ENCODE peak calls at places on chromosomes 16 and 17, in ten cellular contexts. J is stimulated activated CD4-positive, alpha-beta T cell treated with anti-CD3 and anti-CD28 coated beads, TNF-alpha, amount 100 ng/mL, for 24 hours; A is HS-5; D is kidney tubule cell; W is GM12865; Z is left ventricle myocardium inferior; K is stromal cell of bone marrow; E is C1 segment of cervical spinal cord; G is fibroblast of mammary gland; R is posterior cingulate gyrus. I is an unnamed sample.
A peak's percentile ranks its signal among the peaks of the same experiment; 100 is the strongest.

GRCh38 chr17:43442711-43443110 is 41.1 kb upstream of the DHX8 start:
- DNase-seq in G (peak; percentile 81), W (no peak), R (no peak), D (peak; percentile 65), J (no peak), A (no peak), Z (no peak), E (no peak), K (peak; percentile 85), I (no peak)

GRCh38 chr17:78572277-78573205 is 4.7 kb downstream of the DNAH17 start:
- DNase-seq in K (no peak), A (no peak), G (no peak), R (no peak), Z (no peak), D (no peak), J (no peak), W (no peak), E (no peak), I (no peak)

GRCh38 chr16:50606431-50607050 is 58.3 kb downstream of the NKD1 start:
- DNase-seq in R (no peak), E (no peak), D (no peak), A (no peak), J (no peak), W (no peak), G (no peak), Z (no peak), K (no peak), I (no peak)

GRCh38 chr17:78717431-78717980 is 64.6 kb downstream of the CYTH1 start:
- DNase-seq in R (peak; percentile 74), Z (no peak), J (no peak), A (no peak), K (peak; percentile 31), W (peak; percentile 50), D (peak; percentile 35), G (peak; percentile 42), E (peak; percentile 87), I (no peak)

GRCh38 chr17:50381260-50381815 is 8.3 kb downstream of the EME1 start:
- DNase-seq in Z (no peak), J (no peak), D (no peak), K (no peak), A (no peak), E (no peak), W (no peak), R (no peak), G (no peak), I (no peak)

GRCh38 chr16:67245189-67245585 is 2.1 kb downstream of the FHOD1 start:
- DNase-seq in R (no peak), J (no peak), K (no peak), G (no peak), A (no peak), E (no peak), Z (no peak), D (no peak), W (no peak), I (no peak)

GRCh38 chr17:36703860-36704266 is 102.5 kb downstream of the MRM1 start:
- DNase-seq in E (peak; percentile 2), J (no peak), D (peak; percentile 15), R (peak; percentile 58), G (peak; percentile 10), K (no peak), Z (peak; percentile 39), W (peak; percentile 19), A (no peak), I (peak; percentile 34)

GRCh38 chr16:56354746-56355145 is 70.6 kb downstream of the AMFR start:
- DNase-seq in D (no peak), E (no peak), A (no peak), G (no peak), K (no peak), J (no peak), W (no peak), Z (no peak), R (no peak), I (no peak)

GRCh38 chr17:57166803-57167202 is 81.8 kb downstream of the AKAP1 start:
- DNase-seq in K (no peak), A (no peak), E (no peak), R (no peak), G (no peak), Z (no peak), J (no peak), W (no peak), D (peak; percentile 90), I (no peak)

GRCh38 chr17:58325976-58326468 is 2.6 kb downstream of the TSPOAP1 start:
- DNase-seq in A (no peak), W (no peak), E (no peak), G (no peak), R (no peak), K (no peak), Z (no peak), D (no peak), J (no peak), I (no peak)

GRCh38 chr16:60181542-60181941 is 1447.4 kb upstream of the GOT2 start:
- DNase-seq in J (no peak), G (no peak), K (peak; percentile 19), D (no peak), Z (no peak), A (no peak), E (no peak), R (no peak), W (no peak), I (no peak)

GRCh38 chr17:64984181-64984580 is 64.9 kb upstream of the LRRC37A3 start:
- DNase-seq in D (no peak), R (no peak), G (no peak), E (no peak), A (no peak), Z (no peak), K (no peak), W (no peak), J (no peak), I (no peak)

GRCh38 chr17:55440391-55440790 is 18.8 kb upstream of the MMD start:
- DNase-seq in D (no peak), W (no peak), K (no peak), Z (no peak), A (no peak), E (no peak), G (no peak), J (no peak), R (no peak), I (no peak)

GRCh38 chr17:75511610-75512575 is 3.4 kb downstream of the CASKIN2 start:
- DNase-seq in W (no peak), R (no peak), Z (peak; percentile 62), E (no peak), A (no peak), D (peak; percentile 53), J (no peak), K (no peak), G (no peak), I (no peak)

GRCh38 chr17:70636517-70637133 is 467.3 kb downstream of the KCNJ2 start:
- DNase-seq in E (no peak), K (peak; percentile 28), A (peak; percentile 18), G (peak; percentile 49), D (peak; percentile 45), J (no peak), W (peak; percentile 37), R (no peak), Z (no peak), I (no peak)

GRCh38 chr16:22671301-22672076 is 142.5 kb upstream of the HS3ST2 start:
- DNase-seq in A (no peak), Z (no peak), R (no peak), W (no peak), G (peak; percentile 51), D (no peak), K (no peak), E (no peak), J (no peak), I (no peak)

GRCh38 chr17:68824707-68825106 is 130.5 kb downstream of the ABCA8 start:
- DNase-seq in J (no peak), K (no peak), W (no peak), R (no peak), E (no peak), G (no peak), Z (no peak), D (no peak), A (no peak), I (no peak)

GRCh38 chr16:23534868-23535860 is 22.0 kb downstream of the EARS2 start:
- DNase-seq in J (no peak), A (no peak), W (no peak), G (no peak), K (no peak), D (no peak), Z (no peak), R (no peak), E (no peak), I (no peak)

GRCh38 chr17:50681260-50682200 is 26.2 kb downstream of the ANKRD40 start:
- DNase-seq in K (peak; percentile 72), Z (no peak), R (no peak), A (peak; percentile 65), J (no peak), D (peak; percentile 67), G (peak; percentile 81), E (no peak), W (peak; percentile 29), I (no peak)

GRCh38 chr16:1533443-1533951 is at the start of gene TMEM204:
- DNase-seq in J (no peak), R (no peak), D (no peak), A (peak; percentile 48), Z (peak; percentile 86), G (peak; percentile 82), W (peak; percentile 43), E (no peak), K (no peak), I (peak; percentile 28)

GRCh38 chr16:66810391-66810790 is 9.0 kb upstream of the TERB1 start:
- DNase-seq in J (no peak), A (no peak), Z (no peak), K (no peak), E (no peak), W (no peak), G (no peak), R (no peak), D (no peak), I (no peak)

GRCh38 chr17:82187500-82187899 is 25.1 kb downstream of the CCDC57 start:
- DNase-seq in E (no peak), Z (no peak), A (no peak), J (no peak), D (no peak), G (no peak), W (no peak), K (no peak), R (no peak), I (no peak)

GRCh38 chr16:74899786-74900185 is 85.1 kb downstream of the WDR59 start:
- DNase-seq in K (no peak), J (no peak), Z (no peak), W (no peak), A (no peak), R (no peak), G (no peak), D (no peak), E (no peak), I (no peak)

GRCh38 chr16:88939814-88940195 is 37.2 kb downstream of the CBFA2T3 start:
- DNase-seq in A (no peak), E (no peak), K (no peak), G (no peak), W (no peak), Z (peak; percentile 67), D (no peak), J (no peak), R (no peak), I (no peak)

GRCh38 chr17:66612993-66613392 is 221.9 kb upstream of the CACNG5 start:
- DNase-seq in A (no peak), R (no peak), E (no peak), D (no peak), Z (no peak), W (no peak), K (no peak), G (no peak), J (no peak), I (no peak)

GRCh38 chr16:13852827-13853226 is 67.1 kb upstream of the ERCC4 start:
- DNase-seq in A (no peak), K (no peak), Z (no peak), J (no peak), G (no peak), D (no peak), E (no peak), W (no peak), R (no peak), I (no peak)

I was measured in immature natural killer cell.